ENCODE peak calls at places on chromosomes 1 and 21, in eight cellular contexts. H is activated CD8-positive, alpha-beta memory T cell treated with anti-CD3 and anti-CD28 coated beads, Interleukin-2, amount 50 U/mL, for 48 hours; A is NB4; U is AG08395; P is Panc1; J is NCI-H1105; V is astrocyte of the spinal cord; O is EH. K is an unnamed sample.

GRCh38 chr1:17214876-17215544 is 10.1 kb downstream of the PADI1 start:
- DNase-seq in O (no peak), V (no peak), H (no peak), U (no peak), A (no peak), J (no peak), P (no peak), K (no peak)

GRCh38 chr1:66366618-66367017 is 167.3 kb upstream of the SGIP1 start:
- DNase-seq in J (no peak), H (no peak), O (no peak), V (no peak), U (no peak), A (no peak), P (no peak), K (no peak)

GRCh38 chr1:83942914-83943313 is 56.0 kb downstream of the TTLL7 start:
- DNase-seq in A (no peak), H (no peak), O (peak; percentile 50), P (no peak), U (peak; percentile 12), J (no peak), V (peak; percentile 38), K (no peak)

GRCh38 chr1:195899762-195900352 is 708.4 kb downstream of the KCNT2 start:
- DNase-seq in U (peak; percentile 47), J (no peak), H (no peak), V (peak; percentile 6), P (no peak), O (peak; percentile 95), A (no peak), K (no peak)

GRCh38 chr1:160322831-160323230 is 20.2 kb downstream of the COPA start:
- DNase-seq in A (no peak), V (no peak), J (no peak), H (no peak), O (no peak), P (no peak), U (no peak), K (no peak)

GRCh38 chr1:236018885-236019453 is 45.9 kb downstream of the NID1 start:
- DNase-seq in U (peak; percentile 55), J (no peak), P (no peak), O (peak; percentile 40), V (no peak), A (peak; percentile 8), H (no peak), K (no peak)

GRCh38 chr1:1431845-1432565 is 3.5 kb upstream of the VWA1 start:
- DNase-seq in U (no peak), J (no peak), V (no peak), O (no peak), P (no peak), A (peak; percentile 43), H (no peak), K (no peak)

GRCh38 chr1:90711696-90712095 is 5.4 kb downstream of the BARHL2 start:
- DNase-seq in J (no peak), V (no peak), H (no peak), O (no peak), A (no peak), P (no peak), U (no peak), K (no peak)

GRCh38 chr1:9349331-9349851 is 56.7 kb downstream of the SPSB1 start:
- DNase-seq in J (no peak), U (peak; percentile 20), A (no peak), P (no peak), V (no peak), H (no peak), O (peak; percentile 66), K (no peak)

GRCh38 chr1:14136881-14137280 is 436.9 kb downstream of the PRDM2 start:
- DNase-seq in J (no peak), H (no peak), U (no peak), V (no peak), P (no peak), O (no peak), A (no peak), K (no peak)

GRCh38 chr1:214234635-214235025 is 46.3 kb upstream of the SMYD2 start:
- DNase-seq in P (no peak), U (no peak), O (peak; percentile 13), J (peak; percentile 83), A (no peak), V (no peak), H (no peak), K (no peak)

GRCh38 chr1:229029644-229030235 is 241.2 kb upstream of the RAB4A start:
- DNase-seq in P (no peak), A (peak; percentile 87), U (peak; percentile 44), J (no peak), V (no peak), H (no peak), O (no peak), K (no peak)

GRCh38 chr1:230385173-230385480 is 41.0 kb downstream of the PGBD5 start:
- DNase-seq in A (no peak), U (no peak), P (no peak), O (no peak), H (no peak), V (no peak), J (no peak), K (no peak)

GRCh38 chr21:41584603-41585176 is 76.7 kb upstream of the TMPRSS2 start:
- DNase-seq in J (no peak), A (no peak), U (no peak), O (no peak), H (peak; percentile 13), V (no peak), P (no peak), K (no peak)

GRCh38 chr1:30856260-30856790 is 52.2 kb downstream of the SDC3 start:
- DNase-seq in V (peak; percentile 42), A (no peak), H (no peak), U (peak; percentile 22), J (peak; percentile 95), P (no peak), O (peak; percentile 52), K (no peak)

GRCh38 chr21:15732290-15732995 is 2.7 kb downstream of the USP25 start:
- DNase-seq in P (no peak), V (peak; percentile 58), A (peak; percentile 68), O (no peak), H (no peak), J (no peak), U (no peak), K (peak; percentile 75)

GRCh38 chr1:183218039-183218618 is 32.1 kb downstream of the LAMC2 start:
- DNase-seq in A (no peak), H (no peak), O (no peak), P (no peak), J (peak; percentile 67), U (peak; percentile 26), V (no peak), K (no peak)

GRCh38 chr1:206476591-206476990 is 6.3 kb downstream of the IKBKE start:
- DNase-seq in A (no peak), O (no peak), H (no peak), P (no peak), U (no peak), V (no peak), J (no peak), K (no peak)

GRCh38 chr1:119926553-119926952 is 30.2 kb upstream of the ADAM30 start:
- DNase-seq in A (no peak), O (no peak), H (no peak), J (no peak), V (no peak), U (no peak), P (no peak), K (no peak)

GRCh38 chr1:235266325-235266724 is 61.7 kb downstream of the ARID4B start:
- DNase-seq in J (no peak), V (peak; percentile 24), A (no peak), H (no peak), U (no peak), O (peak; percentile 29), P (no peak), K (no peak)

GRCh38 chr1:1926886-1927660 is 8.0 kb upstream of the TMEM52 start:
- DNase-seq in P (no peak), A (no peak), V (no peak), J (no peak), H (no peak), U (no peak), O (no peak), K (no peak)

GRCh38 chr1:105492941-105493340 is 1563.5 kb upstream of the PRMT6 start:
- DNase-seq in P (no peak), O (peak; percentile 18), J (no peak), U (no peak), V (no peak), H (no peak), A (no peak), K (no peak)

GRCh38 chr1:228015276-228016180 is 8.7 kb downstream of the WNT3A start:
- DNase-seq in V (no peak), U (peak; percentile 85), O (peak; percentile 89), A (no peak), P (no peak), H (peak; percentile 33), J (no peak), K (no peak)